ENCODE peak calls at places on chromosomes 7 and 10, in eight cellular contexts. I is sigmoid colon; R is CD8-positive, alpha-beta memory T cell; S is aorta; V is Panc1; L is psoas muscle; G is A549; C is fibroblast of lung. Y is an unnamed sample. For H3K9me3 and H3K4me1, the result is how much of the 10 kb centered on the place peaks cover.

GRCh38 chr7:105502173-105502572 is 19.9 kb downstream of the PUS7 start:
- DNase-seq in I (no peak), R (no peak), S (no peak), V (no peak), L (no peak), G (no peak), C (no peak), Y (no peak)

GRCh38 chr10:47190301-47190700 is 109.7 kb upstream of the GDF10 start:
- DNase-seq in I (no peak), R (no peak), S (no peak), V (no peak), L (no peak), G (no peak), C (no peak), Y (no peak)

GRCh38 chr10:73789659-73790055 is 4.3 kb downstream of the ZSWIM8 start:
- DNase-seq in I (no peak), R (no peak), S (peak), V (no peak), L (no peak), G (no peak), C (no peak), Y (no peak)

GRCh38 chr7:25949672-25950487 is 202.1 kb upstream of the NFE2L3 start:
- DNase-seq in I (no peak), R (no peak), S (no peak), V (no peak), L (no peak), G (no peak), C (no peak), Y (no peak)

GRCh38 chr7:94382746-94383145 is 11.9 kb upstream of the COL1A2 start:
- DNase-seq in I (no peak), R (no peak), S (no peak), V (peak), L (no peak), G (no peak), C (no peak), Y (no peak)

GRCh38 chr7:111045469-111045868 is 45.5 kb upstream of the LRRN3 start:
- DNase-seq in I (no peak), R (no peak), S (no peak), V (no peak), L (no peak), G (no peak), C (peak), Y (no peak)

GRCh38 chr7:50539725-50540124 is 25.5 kb downstream of the DDC start:
- DNase-seq in I (no peak), R (no peak), S (no peak), V (no peak), L (no peak), G (no peak), C (no peak), Y (no peak)

GRCh38 chr7:92766461-92767003 is 69.8 kb downstream of the CDK6 start:
- DNase-seq in I (no peak), R (no peak), S (no peak), V (no peak), L (no peak), G (peak), C (peak), Y (no peak)

GRCh38 chr7:4072161-4072925 is 609.8 kb upstream of the FOXK1 start:
- DNase-seq in I (no peak), R (no peak), S (no peak), V (no peak), L (no peak), G (no peak), C (no peak), Y (no peak)

GRCh38 chr10:101778151-101778780 is 2.4 kb upstream of the FGF8 start:
- DNase-seq in I (peak), R (no peak), S (no peak), V (no peak), L (no peak), G (no peak), C (no peak), Y (no peak)

GRCh38 chr10:121683366-121683765 is 85.1 kb upstream of the FGFR2 start:
- DNase-seq in I (no peak), R (no peak), S (no peak), V (no peak), L (no peak), G (no peak), C (no peak), Y (no peak)

GRCh38 chr10:129955591-129956284 is 8.3 kb downstream of the EBF3 start:
- DNase-seq in I (no peak), R (no peak), S (no peak), V (no peak), L (no peak), G (peak), C (no peak), Y (no peak)

GRCh38 chr7:17408904-17409290 is 110.4 kb downstream of the AHR start:
- DNase-seq in I (no peak), R (no peak), S (no peak), V (no peak), L (no peak), G (no peak), C (peak), Y (no peak)

GRCh38 chr10:116147162-116147906 is 125.7 kb downstream of the GFRA1 start:
- DNase-seq in I (no peak), R (no peak), S (no peak), V (no peak), L (no peak), G (no peak), C (no peak), Y (no peak)

GRCh38 chr10:44911081-44911540 is at the start of gene TMEM72:
- DNase-seq in I (no peak), R (no peak), S (no peak), V (no peak), L (no peak), G (peak), C (no peak), Y (no peak)

GRCh38 chr10:69731184-69731583 is 70.5 kb upstream of the COL13A1 start:
- DNase-seq in I (peak), R (no peak), S (peak), V (no peak), L (no peak), G (no peak), C (peak), Y (no peak)

GRCh38 chr7:15504376-15504775 is 57.4 kb downstream of the AGMO start:
- DNase-seq in I (no peak), R (no peak), S (no peak), V (no peak), L (no peak), G (no peak), C (no peak), Y (no peak)

GRCh38 chr10:119211625-119212441 is 4.5 kb downstream of the GRK5 start:
- DNase-seq in I (peak), R (peak), S (no peak), V (no peak), L (no peak), G (no peak), C (no peak), Y (no peak)

GRCh38 chr10:131196176-131196885 is 115.2 kb downstream of the TCERG1L start:
- DNase-seq in I (no peak), R (no peak), S (no peak), V (no peak), L (no peak), G (no peak), C (no peak), Y (peak)

GRCh38 chr10:61592581-61592980 is 70.1 kb upstream of the CABCOCO1 start:
- DNase-seq in I (no peak), R (no peak), S (no peak), V (no peak), L (no peak), G (peak), C (peak), Y (no peak)

GRCh38 chr7:86629-87028 is 105.7 kb upstream of the FAM20C start:
- DNase-seq in I (peak), R (no peak), S (no peak), V (no peak), L (no peak), G (no peak), C (no peak), Y (no peak)

GRCh38 chr7:5361446-5362155 is 62.0 kb downstream of the TNRC18 start:
- DNase-seq in I (no peak), R (no peak), S (no peak), V (no peak), L (no peak), G (no peak), C (no peak), Y (no peak)

GRCh38 chr7:99975782-99976521 is at the start of gene AZGP1:
- DNase-seq in I (no peak), R (no peak), S (no peak), V (no peak), L (no peak), G (no peak), C (peak), Y (no peak)

GRCh38 chr7:139246905-139247304 is 15.9 kb downstream of the UBN2 start:
- DNase-seq in I (no peak), R (no peak), S (no peak), V (no peak), L (no peak), G (no peak), C (peak), Y (no peak)

GRCh38 chr7:44973610-44974401 is 5.0 kb downstream of the MYO1G start:
- DNase-seq in I (no peak), R (peak), S (peak), V (no peak), L (no peak), G (no peak), C (no peak), Y (peak)

GRCh38 chr7:155052982-155053381 is 17.1 kb upstream of the HTR5A start:
- DNase-seq in I (no peak), R (no peak), S (no peak), V (no peak), L (no peak), G (no peak), C (no peak), Y (no peak)

GRCh38 chr7:155788616-155789000 is 23.7 kb downstream of the SHH start:
- DNase-seq in I (peak), R (no peak), S (no peak), V (no peak), L (no peak), G (no peak), C (no peak), Y (no peak)

GRCh38 chr7:2760098-2760889 is 72.3 kb downstream of the AMZ1 start:
- DNase-seq in I (peak), R (peak), S (peak), V (peak), L (peak), G (peak), C (peak), Y (no peak)

GRCh38 chr7:917255-918117 is 37.0 kb downstream of the ADAP1 start:
- DNase-seq in I (peak), R (no peak), S (peak), V (no peak), L (peak), G (no peak), C (no peak), Y (no peak)

GRCh38 chr7:94252971-94253370 is 141.7 kb upstream of the COL1A2 start:
- DNase-seq in I (no peak), R (no peak), S (no peak), V (no peak), L (no peak), G (no peak), C (peak), Y (no peak)

GRCh38 chr7:47233996-47234395 is 347.9 kb downstream of the TNS3 start:
- DNase-seq in I (no peak), R (no peak), S (no peak), V (no peak), L (no peak), G (no peak), C (no peak), Y (no peak)

GRCh38 chr10:77921395-77921794 is 5.2 kb downstream of the DLG5 start:
- DNase-seq in I (no peak), R (no peak), S (no peak), V (no peak), L (no peak), G (no peak), C (no peak), Y (no peak)

GRCh38 chr7:786472-787255 is 45.6 kb upstream of the SUN1 start:
- DNase-seq in I (peak), R (peak), S (peak), V (peak), L (peak), G (peak), C (peak), Y (peak)

GRCh38 chr7:131307627-131308026 is 20.0 kb upstream of the MKLN1 start:
- DNase-seq in I (no peak), R (no peak), S (no peak), V (no peak), L (no peak), G (no peak), C (no peak), Y (no peak)

DNA sequence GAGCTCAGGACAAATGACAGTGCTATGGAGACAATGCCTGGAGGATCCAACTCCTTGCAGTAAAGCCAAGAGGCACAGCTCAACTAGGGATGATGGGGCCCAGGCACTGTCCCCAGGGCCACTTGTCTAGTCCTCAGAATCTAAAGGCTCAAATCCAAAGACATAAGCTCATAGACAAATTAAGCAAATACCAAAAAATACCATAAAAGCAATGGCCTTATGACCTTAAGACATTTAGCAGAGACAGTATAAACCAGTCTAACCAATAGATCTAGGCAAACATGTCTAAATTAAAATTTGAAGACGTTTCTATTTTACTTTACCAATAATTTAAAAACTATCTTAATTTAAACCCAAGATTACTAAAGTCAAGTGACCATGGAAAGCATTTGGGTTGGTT is 14.8 kb upstream of the MKLN1 start:
- DNase-seq in I (no peak), R (no peak), S (no peak), V (no peak), L (no peak), G (no peak), C (no peak), Y (no peak)
- H3K9me3 ChIP-seq in I (under half), R (under half), S (under half), V (under half), L (under half), G (under half), C (under half), Y (under half)

DNA sequence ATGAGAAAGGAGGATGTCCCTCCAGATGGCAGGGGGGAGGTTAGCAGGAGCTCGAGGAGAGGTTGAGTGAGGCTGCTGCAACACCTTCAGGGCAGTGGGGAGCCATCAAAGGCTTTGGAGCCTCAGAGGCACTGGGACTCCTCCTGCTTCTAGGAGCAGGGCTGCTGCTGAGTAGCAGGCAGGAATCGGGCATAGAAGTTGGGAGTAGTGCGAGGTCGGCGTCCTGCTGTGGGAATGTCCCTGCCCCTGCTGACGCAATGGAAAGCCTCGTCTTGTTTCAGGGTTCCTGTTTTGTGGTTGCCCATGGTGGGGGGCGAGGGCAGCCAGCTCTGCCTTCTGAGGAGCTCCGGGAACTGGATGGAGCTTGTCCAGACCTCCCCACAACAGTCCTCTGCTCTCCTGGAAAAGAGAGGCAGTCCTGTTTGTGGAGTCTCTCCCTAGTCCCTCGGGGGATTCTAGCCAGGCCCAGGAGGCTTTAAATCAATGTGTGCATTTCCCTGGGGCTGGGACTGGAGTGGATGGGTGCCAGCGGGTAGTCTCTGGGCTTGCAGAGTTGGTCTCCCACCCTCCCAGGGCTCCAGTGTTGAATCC is 98.8 kb upstream of the PPIF start:
- DNase-seq in I (peak), R (no peak), S (peak), V (no peak), L (no peak), G (no peak), C (no peak), Y (no peak)
- H3K4me3 ChIP-seq in I (no peak), R (no peak), S (no peak), V (no peak), L (no peak), G (no peak), C (no peak), Y (no peak)

DNA sequence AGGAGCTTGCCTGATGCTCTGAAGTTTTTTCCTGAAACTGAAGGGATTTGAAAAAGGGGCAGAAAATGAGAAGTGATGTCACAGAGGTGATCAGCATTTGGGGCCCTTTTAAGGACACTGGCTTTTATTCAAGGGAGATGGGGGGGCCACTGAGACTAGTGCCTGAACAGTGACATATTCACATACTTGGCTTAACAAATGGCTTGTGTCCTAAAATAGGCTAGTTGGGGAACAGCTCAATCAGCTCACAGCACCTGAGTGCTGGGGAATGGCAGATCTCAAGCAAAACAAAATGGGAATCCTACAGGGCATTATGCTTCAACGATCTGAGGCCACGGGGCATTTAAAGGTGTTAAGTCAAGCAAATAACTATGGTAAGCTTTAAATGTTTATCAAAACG is 90.1 kb downstream of the UBE2H start:
- DNase-seq in I (no peak), R (no peak), S (no peak), V (no peak), L (no peak), G (no peak), C (no peak), Y (no peak)
- H3K4me1 ChIP-seq in I (under half), R (under half), S (under half), V (under half), L (half or more), G (under half), C (under half), Y (under half)

GRCh38 chr7:104185346-104185745 is 22.5 kb downstream of the ORC5 start:
- DNase-seq in I (no peak), R (no peak), S (no peak), V (no peak), L (no peak), G (no peak), C (no peak), Y (no peak)
- H3K9me3 ChIP-seq in I (under half), R (under half), S (under half), V (under half), L (under half), G (under half), C (under half), Y (under half)

DNA sequence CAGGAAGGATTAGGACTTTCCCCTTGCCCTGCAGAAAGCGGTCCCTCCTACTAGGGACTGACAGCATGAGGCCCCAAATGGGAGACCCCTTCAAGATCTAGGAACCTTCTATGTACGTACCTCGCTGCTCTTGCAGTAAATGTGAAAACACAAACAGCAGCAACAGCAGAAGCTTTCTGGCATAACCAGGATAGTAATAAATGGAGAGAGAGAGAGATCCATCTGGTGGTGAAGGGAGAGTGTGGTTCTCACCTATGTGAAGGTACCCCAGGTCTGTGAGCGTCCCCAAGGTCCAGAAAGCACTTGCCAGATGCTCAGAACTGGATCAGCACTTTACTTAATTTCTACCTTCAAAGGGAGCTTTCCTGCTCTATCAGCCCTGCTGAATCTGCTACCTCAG is 592.7 kb downstream of the PARD3 start:
- DNase-seq in I (no peak), R (no peak), S (no peak), V (no peak), L (no peak), G (no peak), C (no peak), Y (no peak)
- H3K4me3 ChIP-seq in I (no peak), R (no peak), S (no peak), V (no peak), L (no peak), G (no peak), C (no peak), Y (no peak)

GRCh38 chr10:103855424-103855823 is at the start of gene SH3PXD2A:
- DNase-seq in I (peak), R (no peak), S (peak), V (no peak), L (peak), G (peak), C (peak), Y (no peak)
- H3K4me1 ChIP-seq in I (under half), R (under half), S (under half), V (under half), L (under half), G (under half), C (under half), Y (under half)

GRCh38 chr7:64181586-64181985 is 25.4 kb upstream of the ZNF735 start:
- DNase-seq in I (no peak), R (no peak), S (no peak), V (no peak), L (no peak), G (no peak), C (no peak), Y (no peak)

GRCh38 chr7:64183126-64183742 is 23.8 kb upstream of the ZNF735 start:
- DNase-seq in I (no peak), R (no peak), S (no peak), V (no peak), L (peak), G (no peak), C (no peak), Y (peak)

GRCh38 chr7:64182036-64182790 is 24.8 kb upstream of the ZNF735 start:
- DNase-seq in I (no peak), R (no peak), S (no peak), V (no peak), L (no peak), G (no peak), C (no peak), Y (no peak)

GRCh38 chr7:64184376-64184775 is 22.6 kb upstream of the ZNF735 start:
- DNase-seq in I (no peak), R (no peak), S (no peak), V (no peak), L (no peak), G (no peak), C (no peak), Y (no peak)

DNA sequence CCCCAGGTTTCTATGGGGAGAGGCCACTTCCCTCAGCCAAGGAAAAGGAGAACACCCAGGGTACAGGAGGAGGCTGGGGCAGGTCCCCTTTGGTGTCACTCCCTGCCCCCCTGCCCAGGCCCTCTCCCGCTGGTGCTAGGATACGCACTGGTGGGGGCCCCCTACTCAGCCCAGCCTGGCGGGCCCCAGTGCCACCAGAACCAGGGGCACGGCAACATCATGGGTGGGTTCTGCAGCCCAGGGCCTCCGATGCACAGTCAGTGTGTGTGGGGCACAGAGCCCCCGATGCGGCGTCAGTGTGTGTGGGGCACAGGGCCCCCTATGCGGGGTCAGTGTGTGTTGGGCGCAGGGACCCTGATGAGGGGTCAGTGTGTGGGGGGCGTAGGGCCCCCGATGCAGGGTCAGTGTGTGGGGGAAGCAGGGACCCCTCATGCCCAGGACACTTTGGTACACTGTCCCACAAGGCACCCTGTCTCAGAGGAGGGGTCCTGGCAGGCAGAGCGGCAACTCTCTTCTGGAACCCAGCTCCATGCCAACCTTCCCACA is 23.1 kb upstream of the ZNF735 start:
- DNase-seq in I (no peak), R (no peak), S (no peak), V (no peak), L (no peak), G (no peak), C (no peak), Y (no peak)
- H3K9me3 ChIP-seq in I (under half), R (under half), S (under half), V (under half), L (under half), G (under half), C (under half), Y (under half)

Y was measured in CD8-positive, alpha-beta T cell.